ENCODE peak calls at places on chromosomes 4 and X, in seven cellular contexts. M is heart right ventricle, R is GM12865, C is lower leg skin, J is AG04450, I is AG10803, K is spleen. L is an unnamed sample.
A peak's percentile ranks its signal among the peaks of the same experiment; 100 is the strongest.

GRCh38 chr4:145769450-145770037 is 89.6 kb downstream of the C4orf51 start:
- DNase-seq in C (no peak), I (no peak), R (no peak), K (no peak), M (no peak), J (no peak), L (no peak)

GRCh38 chr4:148447672-148448071 is 5.5 kb upstream of the NR3C2 start:
- DNase-seq in I (no peak), R (no peak), M (no peak), J (no peak), K (no peak), C (no peak), L (no peak)

GRCh38 chr4:42167709-42168108 is 15.3 kb upstream of the BEND4 start:
- DNase-seq in I (no peak), K (no peak), R (peak; percentile 77), M (no peak), C (no peak), J (no peak), L (no peak)

GRCh38 chrX:69290327-69290726 is 125.1 kb upstream of the PJA1 start:
- DNase-seq in M (no peak), K (no peak), J (no peak), C (no peak), R (no peak), I (no peak), L (no peak)

GRCh38 chrX:48958635-48959094 is 1.3 kb upstream of the OTUD5 start:
- DNase-seq in K (peak; percentile 83), C (peak; percentile 24), J (peak; percentile 21), I (peak; percentile 71), M (peak; percentile 31), R (no peak), L (no peak)

GRCh38 chr4:15653864-15654391 is 1.2 kb downstream of the FBXL5 start:
- DNase-seq in I (peak; percentile 46), K (no peak), R (peak; percentile 69), M (no peak), C (no peak), J (no peak), L (no peak)

GRCh38 chrX:17552251-17552650 is 177.3 kb downstream of the NHS start:
- DNase-seq in J (no peak), R (no peak), I (peak; percentile 37), M (no peak), C (no peak), K (no peak), L (no peak)

GRCh38 chrX:138008280-138008679 is 442.4 kb downstream of the ZIC3 start:
- DNase-seq in M (no peak), R (no peak), J (no peak), K (no peak), C (no peak), I (no peak), L (no peak)

GRCh38 chr4:8053688-8054449 is 104.7 kb downstream of the ABLIM2 start:
- DNase-seq in M (no peak), I (no peak), C (no peak), R (no peak), K (no peak), J (no peak), L (no peak)

GRCh38 chr4:22463179-22463578 is 52.7 kb downstream of the ADGRA3 start:
- DNase-seq in J (no peak), I (no peak), K (no peak), C (no peak), R (peak; percentile 20), M (no peak), L (no peak)

GRCh38 chr4:4390046-4390445 is 3.1 kb downstream of the NSG1 start:
- DNase-seq in K (no peak), R (no peak), J (no peak), I (no peak), C (no peak), M (no peak), L (no peak)

GRCh38 chr4:153539058-153539826 is 73.1 kb downstream of the TMEM131L start:
- DNase-seq in I (no peak), M (no peak), K (no peak), J (no peak), C (no peak), R (no peak), L (no peak)

GRCh38 chr4:162229670-162230069 is 65.9 kb upstream of the FSTL5 start:
- DNase-seq in I (no peak), K (no peak), M (no peak), C (no peak), R (no peak), J (no peak), L (no peak)

GRCh38 chr4:40190880-40191815 is 5.7 kb upstream of the RHOH start:
- DNase-seq in K (no peak), J (no peak), M (no peak), C (no peak), I (no peak), R (peak; percentile 73), L (no peak)

GRCh38 chr4:168549145-168549544 is 52.3 kb downstream of the PALLD start:
- DNase-seq in R (no peak), C (no peak), J (no peak), K (no peak), M (no peak), I (peak; percentile 33), L (no peak)

GRCh38 chr4:123856689-123857545 is 460.3 kb downstream of the SPRY1 start:
- DNase-seq in R (no peak), M (peak; percentile 24), C (peak; percentile 32), J (no peak), K (no peak), I (peak; percentile 44), L (no peak)

GRCh38 chrX:39762266-39762841 is 335.4 kb downstream of the BCOR start:
- DNase-seq in J (no peak), C (no peak), K (no peak), R (no peak), I (no peak), M (no peak), L (no peak)

GRCh38 chr4:146119845-146120404 is 55.6 kb upstream of the LSM6 start:
- DNase-seq in I (no peak), C (no peak), R (no peak), K (no peak), M (no peak), J (no peak), L (no peak)

GRCh38 chr4:121977251-121978168 is 25.6 kb upstream of the TRPC3 start:
- DNase-seq in M (no peak), K (no peak), C (no peak), J (no peak), R (peak; percentile 70), I (no peak), L (no peak)

GRCh38 chr4:177308125-177308524 is 1.5 kb upstream of the NEIL3 start:
- DNase-seq in C (no peak), I (peak; percentile 83), R (no peak), J (no peak), K (no peak), M (no peak), L (no peak)

GRCh38 chr4:179596621-179597020 is 2154.4 kb upstream of the AGA start:
- DNase-seq in C (no peak), J (no peak), R (no peak), M (no peak), K (no peak), I (no peak), L (no peak)

GRCh38 chr4:153326513-153326912 is 18.0 kb upstream of the MND1 start:
- DNase-seq in M (no peak), K (no peak), I (no peak), J (no peak), R (no peak), C (no peak), L (no peak)

GRCh38 chr4:78754872-78755271 is 21.3 kb upstream of the BMP2K start:
- DNase-seq in M (no peak), K (no peak), J (no peak), R (no peak), I (no peak), C (no peak), L (no peak)

GRCh38 chr4:13547563-13548041 is 3.3 kb upstream of the NKX3-2 start:
- DNase-seq in K (peak; percentile 80), I (no peak), J (no peak), R (peak; percentile 46), C (no peak), M (no peak), L (no peak)

GRCh38 chr4:114474401-114474800 is 124.2 kb upstream of the UGT8 start:
- DNase-seq in R (no peak), I (no peak), J (no peak), K (no peak), M (no peak), C (no peak), L (no peak)

GRCh38 chr4:183960021-183960420 is 54.9 kb downstream of the STOX2 start:
- DNase-seq in C (peak; percentile 39), M (peak; percentile 21), I (peak; percentile 12), J (peak; percentile 8), R (no peak), K (no peak), L (no peak)

GRCh38 chr4:165208741-165209388 is 1.5 kb downstream of the KLHL2 start:
- DNase-seq in R (peak; percentile 15), C (no peak), K (no peak), I (no peak), M (no peak), J (no peak), L (no peak)

GRCh38 chr4:80264352-80264647 is 2.2 kb upstream of the FGF5 start:
- DNase-seq in R (no peak), M (no peak), K (no peak), J (no peak), C (no peak), I (no peak), L (no peak)

GRCh38 chrX:150546711-150547153 is 21.7 kb upstream of the MTM1 start:
- DNase-seq in R (no peak), C (no peak), K (no peak), I (no peak), J (no peak), M (no peak), L (no peak)

DNA sequence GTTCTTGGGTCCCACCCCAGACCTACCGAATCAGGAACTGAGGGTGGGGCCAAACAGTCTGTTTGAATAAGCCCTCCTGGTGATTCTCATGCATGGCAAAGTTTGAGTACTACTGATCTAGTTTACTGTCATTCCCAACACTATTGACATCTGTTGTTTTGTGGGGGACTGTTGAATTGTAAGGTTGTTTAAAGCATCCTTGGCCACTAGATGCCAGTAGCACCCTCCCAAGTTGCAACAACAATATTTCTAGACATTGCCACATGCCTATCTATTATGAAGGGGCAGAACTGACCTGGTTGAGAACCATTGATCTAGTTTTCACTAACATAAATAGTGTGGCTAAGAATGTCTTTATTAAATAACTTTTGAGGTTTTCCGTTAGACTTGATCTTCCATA is 15.1 kb downstream of the TAF9B start:
- DNase-seq in M (no peak), J (no peak), K (no peak), I (no peak), R (no peak), C (no peak), L (no peak)
- TF ChIP-seq CTCF in M (no peak), J (peak; percentile 10), K (no peak), I (peak; percentile 16), R (no peak), C (no peak), L (peak; percentile 1)

GRCh38 chrX:118207831-118208453 is 91.3 kb upstream of the KLHL13 start:
- DNase-seq in R (no peak), M (no peak), I (no peak), K (no peak), J (no peak), C (no peak), L (no peak)
- H3K4me3 ChIP-seq in R (no peak overlapping the region), M (no peak overlapping the region), I (no peak overlapping the region), K (no peak overlapping the region), J (no peak overlapping the region), C (no peak overlapping the region), L (no peak overlapping the region)

GRCh38 chrX:118016422-118016821 is 100.2 kb downstream of the KLHL13 start:
- DNase-seq in K (no peak), C (no peak), R (no peak), I (no peak), J (no peak), M (no peak), L (no peak)
- TF ChIP-seq CTCF in K (no peak), C (no peak), R (no peak), I (no peak), J (no peak), M (no peak), L (no peak)

GRCh38 chrX:23908219-23909003 is 605 bp downstream of the CXorf58 start:
- DNase-seq in C (no peak), K (no peak), M (no peak), J (no peak), R (peak; percentile 27), I (no peak), L (no peak)
- H3K4me3 ChIP-seq in C (no peak overlapping the region), K (peak overlapping the region; percentile 53), M (peak overlapping the region; percentile 56), J (peak overlapping the region; percentile 41), R (peak overlapping the region; percentile 59), I (peak overlapping the region; percentile 45), L (peak overlapping the region; percentile 67)